ENCODE peak calls at places on chromosomes 2 and 18, in seven cellular contexts. Z is stimulated activated naive B cell treated with anti-CD40 and anti-IgM and Interleukin-4, amounts not matched to agents 10 μg/mL and 1 μg/mL and 100 μg/mL, for 72 hours; L is Karpas-422; M is T follicular helper cell; Q is NCI-H1092 treated with DMSO at 0.1 percent for 48 hours; D is dorsolateral prefrontal cortex; H is natural killer cell. B is an unnamed sample.

GRCh38 chr18:33616556-33616955 is 38.5 kb downstream of the ASXL3 start:
- DNase-seq in L (no peak), H (no peak), Q (no peak), D (no peak), Z (no peak), M (no peak), B (no peak)

GRCh38 chr2:240528406-240529040 is 29.3 kb downstream of the ANKMY1 start:
- DNase-seq in L (no peak), M (no peak), Q (no peak), H (no peak), D (no peak), Z (no peak), B (no peak)

GRCh38 chr18:5729983-5730699 is 165.2 kb downstream of the TMEM200C start:
- DNase-seq in L (no peak), M (no peak), D (no peak), H (no peak), Z (no peak), Q (no peak), B (no peak)

GRCh38 chr18:53745228-53745967 is 479.1 kb downstream of the MBD2 start:
- DNase-seq in M (no peak), Z (no peak), Q (no peak), D (no peak), H (no peak), L (no peak), B (peak)

GRCh38 chr2:197138513-197138912 is 172.1 kb downstream of the ANKRD44 start:
- DNase-seq in M (no peak), L (no peak), Z (no peak), H (no peak), D (no peak), Q (no peak), B (no peak)

GRCh38 chr2:36561223-36561944 is 36.6 kb downstream of the FEZ2 start:
- DNase-seq in D (no peak), Q (no peak), L (no peak), M (no peak), Z (no peak), H (no peak), B (no peak)

GRCh38 chr2:9001778-9002177 is 1.7 kb downstream of the MBOAT2 start:
- DNase-seq in Z (no peak), Q (no peak), D (no peak), H (no peak), M (no peak), L (no peak), B (no peak)

GRCh38 chr2:20584045-20584636 is 66.8 kb downstream of the HS1BP3 start:
- DNase-seq in M (no peak), D (no peak), Z (no peak), Q (no peak), H (no peak), L (no peak), B (no peak)

GRCh38 chr2:1407950-1408695 is 5.1 kb upstream of the TPO start:
- DNase-seq in M (no peak), Z (no peak), D (no peak), Q (no peak), L (no peak), H (no peak), B (no peak)

GRCh38 chr2:215918901-215919585 is 94.3 kb downstream of the MREG start:
- DNase-seq in L (peak), Z (no peak), H (no peak), Q (no peak), M (no peak), D (no peak), B (no peak)

GRCh38 chr2:208586516-208586915 is 179.9 kb downstream of the PTH2R start:
- DNase-seq in Z (no peak), M (no peak), D (no peak), H (no peak), L (no peak), Q (no peak), B (no peak)

GRCh38 chr18:22463076-22463475 is 45.4 kb upstream of the CTAGE1 start:
- DNase-seq in L (no peak), Q (no peak), D (no peak), M (no peak), Z (no peak), H (no peak), B (no peak)

GRCh38 chr2:37934591-37935513 is 9.8 kb downstream of the RMDN2 start:
- DNase-seq in M (no peak), Q (no peak), H (no peak), D (no peak), L (peak), Z (no peak), B (no peak)

GRCh38 chr2:147976102-147976501 is 44.4 kb downstream of the ORC4 start:
- DNase-seq in M (no peak), D (no peak), Z (no peak), Q (no peak), L (no peak), H (no peak), B (no peak)

GRCh38 chr2:61855178-61855523 is 1.3 kb upstream of the FAM161A start:
- DNase-seq in Q (no peak), L (no peak), Z (no peak), H (no peak), D (peak), M (no peak), B (no peak)

GRCh38 chr2:64598226-64598625 is 55.5 kb downstream of the SERTAD2 start:
- DNase-seq in D (no peak), Q (no peak), H (no peak), L (no peak), M (no peak), Z (no peak), B (no peak)

GRCh38 chr18:6056171-6056932 is 161.0 kb upstream of the TMEM200C start:
- DNase-seq in D (no peak), Z (no peak), M (no peak), H (no peak), Q (no peak), L (no peak), B (no peak)

GRCh38 chr2:107001964-107002696 is 116.2 kb upstream of the ST6GAL2 start:
- DNase-seq in L (peak), D (no peak), Q (no peak), H (no peak), M (no peak), Z (no peak), B (no peak)

GRCh38 chr2:231189571-231190495 is 8.6 kb upstream of the ARMC9 start:
- DNase-seq in D (no peak), L (no peak), H (no peak), M (no peak), Q (no peak), Z (no peak), B (peak)

GRCh38 chr2:23685201-23685600 is 241.7 kb downstream of the ATAD2B start:
- DNase-seq in D (no peak), L (no peak), Q (no peak), M (no peak), Z (no peak), H (no peak), B (no peak)

GRCh38 chr18:43620936-43621335 is 343.6 kb upstream of the SYT4 start:
- DNase-seq in L (peak), D (no peak), H (no peak), M (no peak), Z (no peak), Q (peak), B (no peak)

GRCh38 chr2:239479471-239479870 is 78.7 kb upstream of the HDAC4 start:
- DNase-seq in H (no peak), M (no peak), Q (no peak), L (no peak), D (no peak), Z (no peak), B (no peak)

GRCh38 chr2:217283505-217283904 is 423.6 kb upstream of the TNP1 start:
- DNase-seq in Z (no peak), Q (no peak), L (no peak), H (no peak), D (no peak), M (no peak), B (no peak)

B was measured in lung.